ENCODE peak calls at places on chromosomes 2 and 18, in nine cellular contexts. One of them, this sample, is unnamed.
A peak's percentile ranks its signal among the peaks of the same experiment; 100 is the strongest.

GRCh38 chr2:195600796-195601195 is 56.2 kb upstream of the SLC39A10 start:
- DNase-seq in activated T-helper 1 cell treated with Interleukin-2 at 50 U/mL for 16 hours: no peak
- DNase-seq in epithelial cell of esophagus: peak; percentile 69
- DNase-seq in non-pigmented ciliary epithelial cell: no peak
- DNase-seq in NCI-H524: no peak
- DNase-seq in heart left ventricle: no peak
- DNase-seq in COLO829: no peak
- DNase-seq in tibial artery: no peak
- DNase-seq in NCI-H774: no peak
- DNase-seq in this sample: no peak

GRCh38 chr2:88002359-88002707 is 14.0 kb downstream of the RNU2-63P start:
- DNase-seq in activated T-helper 1 cell treated with Interleukin-2 at 50 U/mL for 16 hours: no peak
- DNase-seq in NCI-H774: no peak
- DNase-seq in tibial artery: no peak
- DNase-seq in heart left ventricle: no peak
- DNase-seq in non-pigmented ciliary epithelial cell: no peak
- DNase-seq in COLO829: no peak
- DNase-seq in NCI-H524: no peak
- DNase-seq in epithelial cell of esophagus: no peak
- DNase-seq in this sample: no peak

GRCh38 chr2:85750509-85751299 is 3.1 kb upstream of the ATOH8 start:
- DNase-seq in NCI-H524: peak; percentile 62
- DNase-seq in heart left ventricle: peak; percentile 76
- DNase-seq in epithelial cell of esophagus: peak; percentile 63
- DNase-seq in tibial artery: peak; percentile 79
- DNase-seq in activated T-helper 1 cell treated with Interleukin-2 at 50 U/mL for 16 hours: peak; percentile 11
- DNase-seq in NCI-H774: no peak
- DNase-seq in non-pigmented ciliary epithelial cell: no peak
- DNase-seq in COLO829: no peak
- DNase-seq in this sample: peak; percentile 27

GRCh38 chr2:241890524-241891235 is 21.2 kb downstream of the RTP5 start:
- DNase-seq in NCI-H774: peak; percentile 72
- DNase-seq in tibial artery: no peak
- DNase-seq in heart left ventricle: no peak
- DNase-seq in epithelial cell of esophagus: peak; percentile 11
- DNase-seq in activated T-helper 1 cell treated with Interleukin-2 at 50 U/mL for 16 hours: no peak
- DNase-seq in NCI-H524: no peak
- DNase-seq in COLO829: no peak
- DNase-seq in non-pigmented ciliary epithelial cell: no peak
- DNase-seq in this sample: no peak

GRCh38 chr2:67322361-67323001 is 74.7 kb upstream of the ETAA1 start:
- DNase-seq in heart left ventricle: no peak
- DNase-seq in tibial artery: peak; percentile 34
- DNase-seq in non-pigmented ciliary epithelial cell: no peak
- DNase-seq in epithelial cell of esophagus: peak; percentile 72
- DNase-seq in NCI-H524: peak; percentile 73
- DNase-seq in NCI-H774: peak; percentile 61
- DNase-seq in COLO829: peak; percentile 69
- DNase-seq in activated T-helper 1 cell treated with Interleukin-2 at 50 U/mL for 16 hours: no peak
- DNase-seq in this sample: no peak

GRCh38 chr2:31243053-31243452 is 9.1 kb downstream of the EHD3 start:
- DNase-seq in non-pigmented ciliary epithelial cell: no peak
- DNase-seq in activated T-helper 1 cell treated with Interleukin-2 at 50 U/mL for 16 hours: no peak
- DNase-seq in NCI-H524: no peak
- DNase-seq in NCI-H774: no peak
- DNase-seq in tibial artery: no peak
- DNase-seq in heart left ventricle: no peak
- DNase-seq in epithelial cell of esophagus: no peak
- DNase-seq in COLO829: no peak
- DNase-seq in this sample: no peak

GRCh38 chr2:150174396-150174795 is 313.1 kb downstream of the RND3 start:
- DNase-seq in COLO829: no peak
- DNase-seq in tibial artery: no peak
- DNase-seq in heart left ventricle: no peak
- DNase-seq in epithelial cell of esophagus: no peak
- DNase-seq in NCI-H524: no peak
- DNase-seq in activated T-helper 1 cell treated with Interleukin-2 at 50 U/mL for 16 hours: no peak
- DNase-seq in non-pigmented ciliary epithelial cell: no peak
- DNase-seq in NCI-H774: no peak
- DNase-seq in this sample: no peak

GRCh38 chr2:97712693-97713295 is 582 bp upstream of the ZAP70 start:
- DNase-seq in NCI-H524: no peak
- DNase-seq in non-pigmented ciliary epithelial cell: no peak
- DNase-seq in activated T-helper 1 cell treated with Interleukin-2 at 50 U/mL for 16 hours: no peak
- DNase-seq in heart left ventricle: no peak
- DNase-seq in COLO829: no peak
- DNase-seq in epithelial cell of esophagus: no peak
- DNase-seq in tibial artery: no peak
- DNase-seq in NCI-H774: no peak
- DNase-seq in this sample: peak; percentile 55

GRCh38 chr2:207758010-207758409 is 11.7 kb downstream of the FZD5 start:
- DNase-seq in activated T-helper 1 cell treated with Interleukin-2 at 50 U/mL for 16 hours: no peak
- DNase-seq in non-pigmented ciliary epithelial cell: no peak
- DNase-seq in tibial artery: no peak
- DNase-seq in NCI-H524: no peak
- DNase-seq in NCI-H774: no peak
- DNase-seq in heart left ventricle: no peak
- DNase-seq in epithelial cell of esophagus: no peak
- DNase-seq in COLO829: no peak
- DNase-seq in this sample: no peak

GRCh38 chr18:73842795-73843394 is 304.7 kb downstream of the FBXO15 start:
- DNase-seq in NCI-H774: peak; percentile 9
- DNase-seq in COLO829: no peak
- DNase-seq in NCI-H524: peak; percentile 49
- DNase-seq in epithelial cell of esophagus: peak; percentile 57
- DNase-seq in tibial artery: no peak
- DNase-seq in activated T-helper 1 cell treated with Interleukin-2 at 50 U/mL for 16 hours: no peak
- DNase-seq in heart left ventricle: peak; percentile 21
- DNase-seq in non-pigmented ciliary epithelial cell: no peak
- DNase-seq in this sample: peak; percentile 12

GRCh38 chr2:207674826-207675225 is 36.6 kb upstream of the CCNYL1 start:
- DNase-seq in NCI-H524: no peak
- DNase-seq in tibial artery: no peak
- DNase-seq in COLO829: no peak
- DNase-seq in heart left ventricle: no peak
- DNase-seq in epithelial cell of esophagus: no peak
- DNase-seq in non-pigmented ciliary epithelial cell: no peak
- DNase-seq in activated T-helper 1 cell treated with Interleukin-2 at 50 U/mL for 16 hours: no peak
- DNase-seq in NCI-H774: no peak
- DNase-seq in this sample: no peak

GRCh38 chr2:121810959-121811853 is 55.8 kb downstream of the TSN start:
- DNase-seq in NCI-H774: peak; percentile 65
- DNase-seq in activated T-helper 1 cell treated with Interleukin-2 at 50 U/mL for 16 hours: no peak
- DNase-seq in non-pigmented ciliary epithelial cell: peak; percentile 18
- DNase-seq in COLO829: peak; percentile 81
- DNase-seq in heart left ventricle: peak; percentile 70
- DNase-seq in epithelial cell of esophagus: peak; percentile 65
- DNase-seq in NCI-H524: peak; percentile 83
- DNase-seq in tibial artery: peak; percentile 39
- DNase-seq in this sample: no peak

GRCh38 chr18:76376668-76377358 is 118.2 kb downstream of the ZNF516 start:
- DNase-seq in non-pigmented ciliary epithelial cell: no peak
- DNase-seq in NCI-H524: no peak
- DNase-seq in tibial artery: no peak
- DNase-seq in NCI-H774: no peak
- DNase-seq in epithelial cell of esophagus: peak; percentile 54
- DNase-seq in activated T-helper 1 cell treated with Interleukin-2 at 50 U/mL for 16 hours: no peak
- DNase-seq in heart left ventricle: no peak
- DNase-seq in COLO829: no peak
- DNase-seq in this sample: peak; percentile 35

GRCh38 chr18:3230401-3231334 is 10.9 kb upstream of the MYOM1 start:
- DNase-seq in non-pigmented ciliary epithelial cell: no peak
- DNase-seq in epithelial cell of esophagus: no peak
- DNase-seq in COLO829: no peak
- DNase-seq in NCI-H524: no peak
- DNase-seq in heart left ventricle: no peak
- DNase-seq in NCI-H774: no peak
- DNase-seq in activated T-helper 1 cell treated with Interleukin-2 at 50 U/mL for 16 hours: no peak
- DNase-seq in tibial artery: no peak
- DNase-seq in this sample: no peak

GRCh38 chr18:47184419-47185050 is 8.4 kb upstream of the IER3IP1 start:
- DNase-seq in non-pigmented ciliary epithelial cell: no peak
- DNase-seq in NCI-H774: no peak
- DNase-seq in activated T-helper 1 cell treated with Interleukin-2 at 50 U/mL for 16 hours: no peak
- DNase-seq in tibial artery: no peak
- DNase-seq in epithelial cell of esophagus: peak; percentile 73
- DNase-seq in COLO829: no peak
- DNase-seq in heart left ventricle: no peak
- DNase-seq in NCI-H524: peak; percentile 31
- DNase-seq in this sample: no peak

GRCh38 chr18:49725809-49726514 is 87.4 kb downstream of the ACAA2 start:
- DNase-seq in heart left ventricle: peak; percentile 62
- DNase-seq in NCI-H774: no peak
- DNase-seq in activated T-helper 1 cell treated with Interleukin-2 at 50 U/mL for 16 hours: no peak
- DNase-seq in NCI-H524: peak; percentile 35
- DNase-seq in COLO829: peak; percentile 2
- DNase-seq in non-pigmented ciliary epithelial cell: peak; percentile 97
- DNase-seq in tibial artery: peak; percentile 66
- DNase-seq in epithelial cell of esophagus: peak; percentile 64
- DNase-seq in this sample: no peak

GRCh38 chr18:24219561-24220317 is 80.9 kb downstream of the CABYR start:
- DNase-seq in NCI-H774: peak; percentile 45
- DNase-seq in heart left ventricle: no peak
- DNase-seq in NCI-H524: no peak
- DNase-seq in COLO829: no peak
- DNase-seq in non-pigmented ciliary epithelial cell: no peak
- DNase-seq in tibial artery: no peak
- DNase-seq in epithelial cell of esophagus: no peak
- DNase-seq in activated T-helper 1 cell treated with Interleukin-2 at 50 U/mL for 16 hours: no peak
- DNase-seq in this sample: no peak

GRCh38 chr2:200189964-200190363 is 116.5 kb upstream of the SPATS2L start:
- DNase-seq in activated T-helper 1 cell treated with Interleukin-2 at 50 U/mL for 16 hours: no peak
- DNase-seq in non-pigmented ciliary epithelial cell: no peak
- DNase-seq in heart left ventricle: no peak
- DNase-seq in epithelial cell of esophagus: no peak
- DNase-seq in NCI-H774: no peak
- DNase-seq in NCI-H524: no peak
- DNase-seq in tibial artery: no peak
- DNase-seq in COLO829: peak; percentile 51
- DNase-seq in this sample: no peak

GRCh38 chr2:208253518-208254117 is 1.3 kb downstream of the IDH1 start:
- DNase-seq in NCI-H524: no peak
- DNase-seq in tibial artery: no peak
- DNase-seq in non-pigmented ciliary epithelial cell: no peak
- DNase-seq in NCI-H774: no peak
- DNase-seq in heart left ventricle: no peak
- DNase-seq in activated T-helper 1 cell treated with Interleukin-2 at 50 U/mL for 16 hours: no peak
- DNase-seq in COLO829: no peak
- DNase-seq in epithelial cell of esophagus: peak; percentile 71
- DNase-seq in this sample: no peak

GRCh38 chr2:231523451-231524266 is 6.6 kb downstream of the NMUR1 start:
- DNase-seq in epithelial cell of esophagus: no peak
- DNase-seq in COLO829: no peak
- DNase-seq in non-pigmented ciliary epithelial cell: no peak
- DNase-seq in activated T-helper 1 cell treated with Interleukin-2 at 50 U/mL for 16 hours: no peak
- DNase-seq in NCI-H774: no peak
- DNase-seq in NCI-H524: no peak
- DNase-seq in heart left ventricle: no peak
- DNase-seq in tibial artery: no peak
- DNase-seq in this sample: no peak

GRCh38 chr2:66574701-66575624 is 140.0 kb downstream of the MEIS1 start:
- DNase-seq in heart left ventricle: peak; percentile 67
- DNase-seq in NCI-H774: peak; percentile 84
- DNase-seq in activated T-helper 1 cell treated with Interleukin-2 at 50 U/mL for 16 hours: no peak
- DNase-seq in tibial artery: no peak
- DNase-seq in non-pigmented ciliary epithelial cell: no peak
- DNase-seq in COLO829: peak; percentile 89
- DNase-seq in epithelial cell of esophagus: peak; percentile 76
- DNase-seq in NCI-H524: peak; percentile 75
- DNase-seq in this sample: no peak

This sample was measured in stimulated activated CD4-positive, alpha-beta T cell treated with anti-CD3 and anti-CD28 coated beads, Interleukin-2, amount 100 ng/mL, for 4 hours.